ENCODE peak calls at places on chromosomes 2 and 18, in four cellular contexts. B, R, H and L are unnamed samples. For H3K4me1, the result is how much of the 10 kb centered on the place peaks cover.

GRCh38 chr18:27244259-27244658 is 59.2 kb upstream of the CHST9 start:
- DNase-seq in B (no peak), R (no peak), H (no peak), L (no peak)

GRCh38 chr2:223324402-223324801 is 272.4 kb downstream of the KCNE4 start:
- DNase-seq in B (no peak), R (no peak), H (no peak), L (no peak)

GRCh38 chr2:39123436-39123999 is 2.7 kb upstream of the SOS1 start:
- DNase-seq in B (no peak), R (no peak), H (no peak), L (no peak)

GRCh38 chr18:31774960-31775359 is 14.3 kb upstream of the SLC25A52 start:
- DNase-seq in B (no peak), R (no peak), H (no peak), L (no peak)

GRCh38 chr18:53946561-53946960 is 277.9 kb downstream of the MBD2 start:
- DNase-seq in B (no peak), R (no peak), H (no peak), L (no peak)

GRCh38 chr18:25136416-25137132 is 215.4 kb downstream of the ZNF521 start:
- DNase-seq in B (no peak), R (no peak), H (no peak), L (no peak)

GRCh38 chr2:191064590-191064989 is 50.6 kb upstream of the STAT1 start:
- DNase-seq in B (no peak), R (no peak), H (no peak), L (no peak)

GRCh38 chr2:18428516-18428915 is 131.9 kb downstream of the RDH14 start:
- DNase-seq in B (no peak), R (no peak), H (no peak), L (no peak)

GRCh38 chr2:73105511-73105971 is 7.2 kb downstream of the RAB11FIP5 start:
- DNase-seq in B (no peak), R (no peak), H (no peak), L (no peak)

GRCh38 chr2:168210216-168210897 is 37.0 kb downstream of the STK39 start:
- DNase-seq in B (no peak), R (no peak), H (no peak), L (no peak)

GRCh38 chr2:31244101-31244500 is 10.1 kb downstream of the EHD3 start:
- DNase-seq in B (no peak), R (no peak), H (no peak), L (no peak)

GRCh38 chr2:203808041-203808750 is 59.4 kb upstream of the CTLA4 start:
- DNase-seq in B (no peak), R (no peak), H (no peak), L (no peak)

GRCh38 chr2:229160180-229160579 is 110.9 kb downstream of the PID1 start:
- DNase-seq in B (no peak), R (no peak), H (peak), L (peak)

GRCh38 chr2:127401757-127402695 is 14.3 kb upstream of the MAP3K2 start:
- DNase-seq in B (no peak), R (no peak), H (peak), L (no peak)

GRCh38 chr2:98514879-98515570 is 70.4 kb downstream of the INPP4A start:
- DNase-seq in B (no peak), R (no peak), H (no peak), L (no peak)

GRCh38 chr2:134375935-134376334 is 122.1 kb downstream of the MGAT5 start:
- DNase-seq in B (no peak), R (no peak), H (no peak), L (no peak)

GRCh38 chr2:52956766-52957165 is 810.8 kb upstream of the CHAC2 start:
- DNase-seq in B (no peak), R (no peak), H (no peak), L (no peak)

GRCh38 chr2:226661789-226662545 is 137.7 kb downstream of the IRS1 start:
- DNase-seq in B (peak), R (no peak), H (no peak), L (no peak)

GRCh38 chr2:42944744-42945415 is 152.5 kb upstream of the HAAO start:
- DNase-seq in B (no peak), R (no peak), H (no peak), L (no peak)

GRCh38 chr2:164456599-164456998 is 164.7 kb downstream of the GRB14 start:
- DNase-seq in B (no peak), R (no peak), H (no peak), L (no peak)

GRCh38 chr2:229810786-229811185 is 96.4 kb upstream of the DNER start:
- DNase-seq in B (no peak), R (no peak), H (no peak), L (no peak)

GRCh38 chr2:188291142-188291616 is 495 bp upstream of the GULP1 start:
- DNase-seq in B (no peak), R (peak), H (peak), L (peak)

GRCh38 chr18:74498712-74499629 is 2.8 kb downstream of the CNDP2 start:
- DNase-seq in B (no peak), R (peak), H (peak), L (peak)

GRCh38 chr18:9401166-9401565 is 66.6 kb downstream of the TWSG1 start:
- DNase-seq in B (no peak), R (no peak), H (no peak), L (no peak)

GRCh38 chr2:119637371-119637770 is 41.6 kb upstream of the TMEM177 start:
- DNase-seq in B (no peak), R (no peak), H (no peak), L (no peak)

GRCh38 chr2:83394134-83394965 is 1064.7 kb downstream of the SUCLG1 start:
- DNase-seq in B (no peak), R (no peak), H (no peak), L (no peak)

GRCh38 chr2:237875234-237876055 is 16.0 kb downstream of the RAMP1 start:
- DNase-seq in B (no peak), R (no peak), H (peak), L (no peak)

GRCh38 chr2:46584134-46584533 is 104.8 kb downstream of the TMEM247 start:
- DNase-seq in B (no peak), R (no peak), H (no peak), L (no peak)

GRCh38 chr18:2564373-2564772 is 6.9 kb downstream of the METTL4 start:
- DNase-seq in B (no peak), R (no peak), H (no peak), L (no peak)

GRCh38 chr2:9805435-9806297 is 37.6 kb upstream of the TAF1B start:
- DNase-seq in B (no peak), R (no peak), H (peak), L (no peak)

GRCh38 chr18:38961880-38962279 is 1396.3 kb upstream of the CELF4 start:
- DNase-seq in B (no peak), R (no peak), H (no peak), L (no peak)

GRCh38 chr2:5546176-5546575 is 146.0 kb upstream of the SOX11 start:
- DNase-seq in B (no peak), R (no peak), H (no peak), L (no peak)

GRCh38 chr18:2857491-2858063 is 10.8 kb downstream of the EMILIN2 start:
- DNase-seq in B (no peak), R (peak), H (peak), L (peak)

GRCh38 chr18:33560686-33561370 is 17.2 kb upstream of the ASXL3 start:
- DNase-seq in B (no peak), R (no peak), H (no peak), L (no peak)

GRCh38 chr2:218422403-218423086 is 3.6 kb downstream of the VIL1 start:
- DNase-seq in B (no peak), R (no peak), H (peak), L (no peak)

GRCh38 chr2:78351208-78351607 is 674.3 kb upstream of the REG3G start:
- DNase-seq in B (no peak), R (no peak), H (no peak), L (no peak)
- TF ChIP-seq CTCF in B (peak), R (no peak), H (no peak), L (no peak)

GRCh38 chr2:62467100-62467474 is 38.9 kb downstream of the TMEM17 start:
- DNase-seq in B (no peak), R (no peak), H (no peak), L (no peak)

GRCh38 chr2:62465741-62466500 is 40.1 kb downstream of the TMEM17 start:
- DNase-seq in B (no peak), R (no peak), H (no peak), L (no peak)

GRCh38 chr2:62466501-62466854 is 39.5 kb downstream of the TMEM17 start:
- DNase-seq in B (no peak), R (no peak), H (no peak), L (no peak)

GRCh38 chr2:62464608-62465007 is 41.4 kb downstream of the TMEM17 start:
- DNase-seq in B (no peak), R (no peak), H (no peak), L (no peak)

DNA sequence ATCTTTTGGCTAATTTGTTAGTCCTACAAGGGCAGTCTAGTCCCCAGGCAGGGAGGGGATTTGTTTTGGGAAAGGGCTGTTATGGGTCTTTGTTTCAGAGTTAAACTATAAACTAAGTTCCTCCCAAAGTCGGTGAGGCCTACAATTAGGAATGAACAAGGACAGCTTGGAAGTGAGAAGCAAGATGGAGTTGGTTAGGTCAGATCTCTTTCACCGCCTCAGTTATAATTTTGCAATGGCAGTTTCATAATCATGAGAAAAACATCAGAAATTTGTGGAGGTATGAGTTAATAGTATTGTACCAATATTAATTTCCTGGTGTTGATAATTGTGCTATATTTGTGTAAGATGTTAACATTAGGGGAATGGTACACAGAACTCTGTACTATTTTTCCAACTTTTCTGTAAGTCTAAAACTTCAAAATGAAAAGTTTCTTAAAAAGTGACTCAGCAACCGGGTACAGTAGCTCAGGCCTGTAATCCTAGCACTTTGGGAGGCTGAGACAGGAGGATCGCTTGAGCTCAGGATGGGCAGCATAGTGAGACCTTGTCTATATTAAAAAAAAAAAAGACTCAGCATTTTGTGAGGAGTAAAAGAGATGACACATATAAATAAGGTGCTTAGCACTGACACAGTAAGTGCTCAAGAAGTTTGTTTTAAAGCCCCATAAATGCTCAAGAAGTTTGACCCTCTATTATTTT is 40.8 kb downstream of the TMEM17 start:
- DNase-seq in B (no peak), R (no peak), H (no peak), L (no peak)
- H3K27ac ChIP-seq in B (no peak), R (no peak), H (no peak), L (no peak)

GRCh38 chr2:85768713-85769112 is 14.9 kb downstream of the ATOH8 start:
- DNase-seq in B (no peak), R (no peak), H (no peak), L (peak)
- H3K4me1 ChIP-seq in B (half or more), R (half or more), H (half or more), L (half or more)

DNA sequence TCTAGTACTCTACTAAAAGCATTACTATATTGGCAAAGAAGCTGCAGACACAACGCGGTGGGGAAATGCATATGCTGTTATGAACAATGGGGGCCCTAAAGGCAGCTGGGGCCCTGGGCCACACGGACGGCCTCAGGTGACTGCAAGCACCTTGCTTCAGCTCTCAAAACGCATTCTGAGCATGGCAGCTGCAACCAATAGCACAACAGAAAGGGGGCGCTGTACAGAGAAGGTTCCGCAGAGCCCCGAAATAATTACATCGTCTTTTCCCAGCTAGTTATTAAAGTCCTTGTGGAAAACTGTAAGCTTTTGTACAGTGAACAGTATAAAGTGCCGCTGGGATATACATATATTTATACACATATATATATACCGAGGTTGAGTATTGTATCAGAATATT is 45.3 kb upstream of the PXDN start:
- DNase-seq in B (no peak), R (no peak), H (no peak), L (no peak)
- TF ChIP-seq CTCF in B (no peak), R (no peak), H (no peak), L (no peak)

GRCh38 chr2:144511945-144512344 is 8.0 kb downstream of the ZEB2 start:
- DNase-seq in B (no peak), R (no peak), H (no peak), L (no peak)

GRCh38 chr2:144512421-144513272 is 7.3 kb downstream of the ZEB2 start:
- DNase-seq in B (no peak), R (no peak), H (no peak), L (no peak)

GRCh38 chr2:144514731-144515424 is 5.0 kb downstream of the ZEB2 start:
- DNase-seq in B (no peak), R (peak), H (no peak), L (no peak)

GRCh38 chr2:144515425-144515693 is 4.6 kb downstream of the ZEB2 start:
- DNase-seq in B (no peak), R (no peak), H (no peak), L (no peak)

GRCh38 chr2:144513388-144514100 is 6.4 kb downstream of the ZEB2 start:
- DNase-seq in B (no peak), R (no peak), H (no peak), L (no peak)
- H3K27ac ChIP-seq in B (no peak), R (peak), H (peak), L (peak)

GRCh38 chr18:79305976-79306375 is 89.8 kb upstream of the NFATC1 start:
- DNase-seq in B (no peak), R (no peak), H (no peak), L (no peak)
- H3K4me1 ChIP-seq in B (under half), R (under half), H (under half), L (under half)

DNA sequence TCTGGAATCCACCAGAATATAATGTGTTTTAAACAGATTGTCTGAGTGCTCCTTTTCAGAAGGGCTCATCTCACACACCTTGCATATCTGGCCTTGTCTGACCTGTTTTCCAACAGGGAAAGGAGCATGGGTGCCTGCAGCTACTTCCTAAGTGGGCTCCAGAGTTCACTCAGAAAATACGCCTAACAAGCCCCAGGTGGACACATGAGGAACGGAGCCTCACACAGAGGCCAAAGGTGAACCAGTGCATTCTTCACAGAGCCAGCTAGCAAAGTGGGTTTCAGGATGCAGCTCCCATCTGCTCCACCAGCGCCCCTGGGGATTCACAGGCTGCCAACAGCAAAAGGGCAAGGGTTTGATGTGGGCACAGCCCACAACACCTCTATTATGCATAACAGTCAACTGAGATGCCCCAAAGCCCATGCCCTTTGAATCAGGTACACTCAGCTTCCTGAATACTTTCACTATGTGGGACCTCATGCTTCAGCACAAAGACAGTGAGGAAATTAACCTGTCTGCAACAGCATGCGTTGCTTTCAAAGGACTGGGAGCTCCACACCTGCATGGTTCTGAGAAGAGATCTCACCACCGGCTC is 86.6 kb downstream of the CCBE1 start:
- DNase-seq in B (no peak), R (no peak), H (no peak), L (no peak)
- TF ChIP-seq CTCF in B (no peak), R (no peak), H (no peak), L (no peak)

DNA sequence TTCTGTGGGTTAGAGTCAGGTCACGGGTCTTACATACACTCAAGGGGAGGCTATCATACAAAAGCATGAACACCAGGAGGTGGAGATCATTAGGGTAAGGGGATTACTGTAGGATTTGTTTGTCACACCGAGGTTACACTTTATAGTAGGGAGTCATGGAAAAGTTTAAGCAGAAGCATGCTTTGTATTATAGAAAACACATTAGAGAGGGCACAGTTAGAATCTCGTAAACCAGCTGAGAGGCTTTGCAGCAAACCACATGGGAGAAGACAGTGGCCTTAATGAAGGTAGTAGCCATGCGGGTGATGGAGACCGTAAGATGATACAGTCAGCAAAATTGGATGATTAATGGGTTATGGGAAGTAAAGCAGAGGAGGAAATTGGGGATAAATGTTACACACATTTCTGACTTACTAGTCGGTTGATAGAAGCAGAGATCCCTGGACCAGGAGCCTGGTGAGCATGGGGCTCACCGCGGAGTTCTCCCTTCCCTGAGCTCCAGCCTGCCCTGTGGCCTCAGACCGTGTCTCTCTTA is 75.6 kb downstream of the MAPRE2 start:
- DNase-seq in B (no peak), R (no peak), H (no peak), L (no peak)
- H3K27ac ChIP-seq in B (no peak), R (peak), H (no peak), L (peak)